ENCODE peak calls at places on chromosomes 13 and 19, in ten cellular contexts. One of them, this sample, is unnamed.
A peak's percentile ranks its signal among the peaks of the same experiment; 100 is the strongest.

GRCh38 chr19:18520848-18521691 is 800 bp downstream of the ELL start:
- DNase-seq in neuronal stem cell: peak; percentile 26
- DNase-seq in stimulated activated naive CD4-positive, alpha-beta T cell: peak; percentile 32
- DNase-seq in kidney tubule cell: peak; percentile 23
- DNase-seq in adrenal gland: peak; percentile 68
- DNase-seq in iris pigment epithelial cell: no peak
- DNase-seq in aorta: peak; percentile 68
- DNase-seq in NCI-H1417: no peak
- DNase-seq in upper lobe of left lung: no peak
- DNase-seq in GOT3: no peak
- DNase-seq in this sample: no peak

GRCh38 chr19:30276312-30276884 is 95.8 kb upstream of the ZNF536 start:
- DNase-seq in kidney tubule cell: no peak
- DNase-seq in GOT3: no peak
- DNase-seq in NCI-H1417: no peak
- DNase-seq in stimulated activated naive CD4-positive, alpha-beta T cell: no peak
- DNase-seq in iris pigment epithelial cell: no peak
- DNase-seq in upper lobe of left lung: no peak
- DNase-seq in neuronal stem cell: no peak
- DNase-seq in aorta: no peak
- DNase-seq in adrenal gland: no peak
- DNase-seq in this sample: no peak

GRCh38 chr19:13241321-13242104 is 91.3 kb downstream of the IER2 start:
- DNase-seq in adrenal gland: no peak
- DNase-seq in NCI-H1417: no peak
- DNase-seq in stimulated activated naive CD4-positive, alpha-beta T cell: no peak
- DNase-seq in aorta: no peak
- DNase-seq in iris pigment epithelial cell: no peak
- DNase-seq in upper lobe of left lung: no peak
- DNase-seq in neuronal stem cell: no peak
- DNase-seq in GOT3: no peak
- DNase-seq in kidney tubule cell: no peak
- DNase-seq in this sample: no peak

GRCh38 chr19:12800873-12801465 is 631 bp downstream of the PRDX2 start:
- DNase-seq in iris pigment epithelial cell: no peak
- DNase-seq in GOT3: no peak
- DNase-seq in NCI-H1417: no peak
- DNase-seq in aorta: no peak
- DNase-seq in upper lobe of left lung: peak; percentile 86
- DNase-seq in neuronal stem cell: no peak
- DNase-seq in adrenal gland: peak; percentile 82
- DNase-seq in stimulated activated naive CD4-positive, alpha-beta T cell: no peak
- DNase-seq in kidney tubule cell: peak; percentile 20
- DNase-seq in this sample: no peak

GRCh38 chr19:27892500-27892899 is 1320.5 kb downstream of the UQCRFS1 start:
- DNase-seq in stimulated activated naive CD4-positive, alpha-beta T cell: no peak
- DNase-seq in iris pigment epithelial cell: no peak
- DNase-seq in aorta: no peak
- DNase-seq in NCI-H1417: no peak
- DNase-seq in neuronal stem cell: no peak
- DNase-seq in adrenal gland: no peak
- DNase-seq in kidney tubule cell: no peak
- DNase-seq in upper lobe of left lung: no peak
- DNase-seq in GOT3: no peak
- DNase-seq in this sample: no peak

GRCh38 chr13:33312150-33312908 is 26.8 kb upstream of the STARD13 start:
- DNase-seq in kidney tubule cell: no peak
- DNase-seq in iris pigment epithelial cell: peak; percentile 47
- DNase-seq in neuronal stem cell: no peak
- DNase-seq in adrenal gland: no peak
- DNase-seq in aorta: no peak
- DNase-seq in stimulated activated naive CD4-positive, alpha-beta T cell: no peak
- DNase-seq in upper lobe of left lung: no peak
- DNase-seq in NCI-H1417: no peak
- DNase-seq in GOT3: no peak
- DNase-seq in this sample: no peak

GRCh38 chr13:110307697-110308376 is 753 bp downstream of the COL4A2 start:
- DNase-seq in GOT3: no peak
- DNase-seq in neuronal stem cell: peak; percentile 41
- DNase-seq in adrenal gland: no peak
- DNase-seq in upper lobe of left lung: peak; percentile 86
- DNase-seq in iris pigment epithelial cell: peak; percentile 64
- DNase-seq in NCI-H1417: no peak
- DNase-seq in stimulated activated naive CD4-positive, alpha-beta T cell: no peak
- DNase-seq in kidney tubule cell: no peak
- DNase-seq in aorta: no peak
- DNase-seq in this sample: no peak

GRCh38 chr19:8396563-8397203 is 6.5 kb downstream of the RAB11B start:
- DNase-seq in stimulated activated naive CD4-positive, alpha-beta T cell: peak; percentile 55
- DNase-seq in neuronal stem cell: no peak
- DNase-seq in aorta: peak; percentile 76
- DNase-seq in GOT3: no peak
- DNase-seq in adrenal gland: peak; percentile 81
- DNase-seq in NCI-H1417: no peak
- DNase-seq in upper lobe of left lung: peak; percentile 88
- DNase-seq in iris pigment epithelial cell: peak; percentile 59
- DNase-seq in kidney tubule cell: peak; percentile 64
- DNase-seq in this sample: no peak

GRCh38 chr19:47036233-47036651 is 12.2 kb downstream of the TMEM160 start:
- DNase-seq in aorta: no peak
- DNase-seq in NCI-H1417: peak; percentile 64
- DNase-seq in upper lobe of left lung: peak; percentile 87
- DNase-seq in GOT3: no peak
- DNase-seq in neuronal stem cell: no peak
- DNase-seq in adrenal gland: no peak
- DNase-seq in stimulated activated naive CD4-positive, alpha-beta T cell: no peak
- DNase-seq in kidney tubule cell: no peak
- DNase-seq in iris pigment epithelial cell: peak; percentile 33
- DNase-seq in this sample: no peak

GRCh38 chr13:98141938-98142426 is 912 bp upstream of the FARP1 start:
- DNase-seq in aorta: peak; percentile 60
- DNase-seq in kidney tubule cell: peak; percentile 43
- DNase-seq in neuronal stem cell: peak; percentile 39
- DNase-seq in iris pigment epithelial cell: no peak
- DNase-seq in GOT3: no peak
- DNase-seq in stimulated activated naive CD4-positive, alpha-beta T cell: no peak
- DNase-seq in adrenal gland: peak; percentile 76
- DNase-seq in NCI-H1417: no peak
- DNase-seq in upper lobe of left lung: no peak
- DNase-seq in this sample: no peak

GRCh38 chr13:66556306-66556705 is 673.8 kb downstream of the PCDH9 start:
- DNase-seq in NCI-H1417: no peak
- DNase-seq in upper lobe of left lung: no peak
- DNase-seq in aorta: no peak
- DNase-seq in GOT3: no peak
- DNase-seq in neuronal stem cell: no peak
- DNase-seq in stimulated activated naive CD4-positive, alpha-beta T cell: no peak
- DNase-seq in adrenal gland: no peak
- DNase-seq in kidney tubule cell: no peak
- DNase-seq in iris pigment epithelial cell: peak; percentile 43
- DNase-seq in this sample: no peak

GRCh38 chr19:14550201-14550754 is 20.9 kb downstream of the TECR start:
- DNase-seq in GOT3: no peak
- DNase-seq in kidney tubule cell: peak; percentile 83
- DNase-seq in iris pigment epithelial cell: peak; percentile 62
- DNase-seq in aorta: no peak
- DNase-seq in adrenal gland: peak; percentile 73
- DNase-seq in neuronal stem cell: no peak
- DNase-seq in stimulated activated naive CD4-positive, alpha-beta T cell: no peak
- DNase-seq in NCI-H1417: no peak
- DNase-seq in upper lobe of left lung: no peak
- DNase-seq in this sample: no peak

GRCh38 chr19:9009431-9009830 is 778 bp downstream of the MUC16 start:
- DNase-seq in neuronal stem cell: no peak
- DNase-seq in iris pigment epithelial cell: no peak
- DNase-seq in aorta: no peak
- DNase-seq in stimulated activated naive CD4-positive, alpha-beta T cell: no peak
- DNase-seq in NCI-H1417: no peak
- DNase-seq in kidney tubule cell: no peak
- DNase-seq in GOT3: no peak
- DNase-seq in upper lobe of left lung: no peak
- DNase-seq in adrenal gland: no peak
- DNase-seq in this sample: no peak

GRCh38 chr19:46868444-46868843 is 7.6 kb downstream of the ARHGAP35 start:
- DNase-seq in kidney tubule cell: no peak
- DNase-seq in iris pigment epithelial cell: no peak
- DNase-seq in GOT3: no peak
- DNase-seq in stimulated activated naive CD4-positive, alpha-beta T cell: no peak
- DNase-seq in aorta: no peak
- DNase-seq in NCI-H1417: no peak
- DNase-seq in neuronal stem cell: no peak
- DNase-seq in adrenal gland: no peak
- DNase-seq in upper lobe of left lung: no peak
- DNase-seq in this sample: no peak

GRCh38 chr13:72126424-72126823 is 259.4 kb upstream of the DACH1 start:
- DNase-seq in aorta: no peak
- DNase-seq in upper lobe of left lung: no peak
- DNase-seq in GOT3: no peak
- DNase-seq in kidney tubule cell: no peak
- DNase-seq in NCI-H1417: no peak
- DNase-seq in iris pigment epithelial cell: peak; percentile 44
- DNase-seq in adrenal gland: no peak
- DNase-seq in stimulated activated naive CD4-positive, alpha-beta T cell: no peak
- DNase-seq in neuronal stem cell: no peak
- DNase-seq in this sample: no peak

GRCh38 chr13:74246398-74246975 is 112.3 kb upstream of the KLF12 start:
- DNase-seq in NCI-H1417: no peak
- DNase-seq in kidney tubule cell: no peak
- DNase-seq in aorta: peak; percentile 40
- DNase-seq in upper lobe of left lung: no peak
- DNase-seq in stimulated activated naive CD4-positive, alpha-beta T cell: no peak
- DNase-seq in adrenal gland: no peak
- DNase-seq in iris pigment epithelial cell: peak; percentile 32
- DNase-seq in neuronal stem cell: no peak
- DNase-seq in GOT3: no peak
- DNase-seq in this sample: no peak

GRCh38 chr19:53432088-53432661 is 391 bp downstream of the ZNF761 start:
- DNase-seq in adrenal gland: no peak
- DNase-seq in upper lobe of left lung: peak; percentile 81
- DNase-seq in GOT3: no peak
- DNase-seq in stimulated activated naive CD4-positive, alpha-beta T cell: peak; percentile 14
- DNase-seq in neuronal stem cell: peak; percentile 4
- DNase-seq in NCI-H1417: no peak
- DNase-seq in kidney tubule cell: peak; percentile 36
- DNase-seq in iris pigment epithelial cell: peak; percentile 7
- DNase-seq in aorta: peak; percentile 50
- DNase-seq in this sample: no peak

GRCh38 chr19:4877753-4878490 is 10.5 kb upstream of the PLIN3 start:
- DNase-seq in adrenal gland: no peak
- DNase-seq in neuronal stem cell: no peak
- DNase-seq in GOT3: no peak
- DNase-seq in aorta: peak; percentile 66
- DNase-seq in NCI-H1417: no peak
- DNase-seq in iris pigment epithelial cell: no peak
- DNase-seq in stimulated activated naive CD4-positive, alpha-beta T cell: no peak
- DNase-seq in upper lobe of left lung: peak; percentile 62
- DNase-seq in kidney tubule cell: no peak
- DNase-seq in this sample: peak; percentile 57

GRCh38 chr19:5578094-5578846 is 10.5 kb upstream of the TINCR start:
- DNase-seq in aorta: peak; percentile 66
- DNase-seq in NCI-H1417: no peak
- DNase-seq in upper lobe of left lung: peak; percentile 89
- DNase-seq in GOT3: no peak
- DNase-seq in adrenal gland: peak; percentile 78
- DNase-seq in kidney tubule cell: peak; percentile 39
- DNase-seq in iris pigment epithelial cell: peak; percentile 33
- DNase-seq in stimulated activated naive CD4-positive, alpha-beta T cell: peak; percentile 48
- DNase-seq in neuronal stem cell: peak; percentile 72
- DNase-seq in this sample: no peak

GRCh38 chr13:102045713-102046112 is 356.1 kb downstream of the FGF14 start:
- DNase-seq in kidney tubule cell: no peak
- DNase-seq in iris pigment epithelial cell: no peak
- DNase-seq in NCI-H1417: peak; percentile 50
- DNase-seq in adrenal gland: no peak
- DNase-seq in GOT3: no peak
- DNase-seq in neuronal stem cell: peak; percentile 9
- DNase-seq in upper lobe of left lung: no peak
- DNase-seq in aorta: no peak
- DNase-seq in stimulated activated naive CD4-positive, alpha-beta T cell: no peak
- DNase-seq in this sample: no peak

GRCh38 chr13:73422973-73423372 is 364.2 kb downstream of the KLF5 start:
- DNase-seq in upper lobe of left lung: no peak
- DNase-seq in NCI-H1417: no peak
- DNase-seq in iris pigment epithelial cell: no peak
- DNase-seq in adrenal gland: no peak
- DNase-seq in GOT3: no peak
- DNase-seq in aorta: no peak
- DNase-seq in neuronal stem cell: no peak
- DNase-seq in kidney tubule cell: no peak
- DNase-seq in stimulated activated naive CD4-positive, alpha-beta T cell: no peak
- DNase-seq in this sample: no peak

GRCh38 chr13:40442191-40442590 is 224.2 kb downstream of the FOXO1 start:
- DNase-seq in neuronal stem cell: no peak
- DNase-seq in upper lobe of left lung: no peak
- DNase-seq in GOT3: no peak
- DNase-seq in kidney tubule cell: no peak
- DNase-seq in NCI-H1417: no peak
- DNase-seq in stimulated activated naive CD4-positive, alpha-beta T cell: no peak
- DNase-seq in iris pigment epithelial cell: no peak
- DNase-seq in adrenal gland: peak; percentile 35
- DNase-seq in aorta: no peak
- DNase-seq in this sample: no peak

GRCh38 chr19:55678121-55678671 is 3.2 kb downstream of the EPN1 start:
- DNase-seq in neuronal stem cell: no peak
- DNase-seq in upper lobe of left lung: peak; percentile 78
- DNase-seq in GOT3: no peak
- DNase-seq in adrenal gland: peak; percentile 71
- DNase-seq in aorta: peak; percentile 82
- DNase-seq in stimulated activated naive CD4-positive, alpha-beta T cell: no peak
- DNase-seq in NCI-H1417: no peak
- DNase-seq in kidney tubule cell: no peak
- DNase-seq in iris pigment epithelial cell: no peak
- DNase-seq in this sample: no peak

GRCh38 chr13:106989866-106990265 is 421.9 kb upstream of the ARGLU1 start:
- DNase-seq in kidney tubule cell: no peak
- DNase-seq in upper lobe of left lung: no peak
- DNase-seq in GOT3: no peak
- DNase-seq in neuronal stem cell: no peak
- DNase-seq in aorta: no peak
- DNase-seq in stimulated activated naive CD4-positive, alpha-beta T cell: no peak
- DNase-seq in NCI-H1417: no peak
- DNase-seq in iris pigment epithelial cell: no peak
- DNase-seq in adrenal gland: no peak
- DNase-seq in this sample: no peak

GRCh38 chr13:42680748-42681147 is 100.6 kb upstream of the FAM216B start:
- DNase-seq in NCI-H1417: no peak
- DNase-seq in iris pigment epithelial cell: no peak
- DNase-seq in stimulated activated naive CD4-positive, alpha-beta T cell: no peak
- DNase-seq in aorta: no peak
- DNase-seq in GOT3: no peak
- DNase-seq in neuronal stem cell: no peak
- DNase-seq in upper lobe of left lung: no peak
- DNase-seq in adrenal gland: no peak
- DNase-seq in kidney tubule cell: no peak
- DNase-seq in this sample: no peak

GRCh38 chr13:49858183-49858856 is 65.8 kb upstream of the KPNA3 start:
- DNase-seq in kidney tubule cell: peak; percentile 75
- DNase-seq in upper lobe of left lung: no peak
- DNase-seq in adrenal gland: no peak
- DNase-seq in iris pigment epithelial cell: peak; percentile 100
- DNase-seq in stimulated activated naive CD4-positive, alpha-beta T cell: no peak
- DNase-seq in aorta: no peak
- DNase-seq in neuronal stem cell: no peak
- DNase-seq in NCI-H1417: no peak
- DNase-seq in GOT3: no peak
- DNase-seq in this sample: peak; percentile 98

GRCh38 chr13:110533771-110534670 is 27.5 kb downstream of the RAB20 start:
- DNase-seq in kidney tubule cell: no peak
- DNase-seq in iris pigment epithelial cell: no peak
- DNase-seq in adrenal gland: no peak
- DNase-seq in upper lobe of left lung: no peak
- DNase-seq in stimulated activated naive CD4-positive, alpha-beta T cell: no peak
- DNase-seq in NCI-H1417: no peak
- DNase-seq in neuronal stem cell: no peak
- DNase-seq in aorta: peak; percentile 46
- DNase-seq in GOT3: no peak
- DNase-seq in this sample: no peak

GRCh38 chr13:75938811-75939525 is 302.8 kb downstream of the LMO7 start:
- DNase-seq in NCI-H1417: no peak
- DNase-seq in iris pigment epithelial cell: peak; percentile 71
- DNase-seq in stimulated activated naive CD4-positive, alpha-beta T cell: no peak
- DNase-seq in kidney tubule cell: peak; percentile 4
- DNase-seq in adrenal gland: no peak
- DNase-seq in aorta: no peak
- DNase-seq in GOT3: no peak
- DNase-seq in upper lobe of left lung: no peak
- DNase-seq in neuronal stem cell: no peak
- DNase-seq in this sample: peak; percentile 33